ENCODE peak calls at places on chromosomes 1 and 21, in five cellular contexts. One of them, this sample, is unnamed.

GRCh38 chr21:22062472-22063139 is 1064.4 kb downstream of the NCAM2 start:
- DNase-seq in Panc1: no peak
- DNase-seq in CD4-positive, CD25-positive, alpha-beta regulatory T cell: no peak
- DNase-seq in SHP77: no peak
- DNase-seq in stimulated activated CD8-positive, alpha-beta memory T cell treated with anti-CD3 and anti-CD28 coated beads, Interleukin-7, amount 100 ng/mL, for 1 hour: no peak
- DNase-seq in this sample: no peak

GRCh38 chr1:53678046-53678445 is 60.9 kb downstream of the GLIS1 start:
- DNase-seq in Panc1: no peak
- DNase-seq in CD4-positive, CD25-positive, alpha-beta regulatory T cell: no peak
- DNase-seq in SHP77: no peak
- DNase-seq in stimulated activated CD8-positive, alpha-beta memory T cell treated with anti-CD3 and anti-CD28 coated beads, Interleukin-7, amount 100 ng/mL, for 1 hour: no peak
- DNase-seq in this sample: no peak

GRCh38 chr1:180173952-180174351 is 19.3 kb downstream of the QSOX1 start:
- DNase-seq in Panc1: no peak
- DNase-seq in CD4-positive, CD25-positive, alpha-beta regulatory T cell: no peak
- DNase-seq in SHP77: no peak
- DNase-seq in stimulated activated CD8-positive, alpha-beta memory T cell treated with anti-CD3 and anti-CD28 coated beads, Interleukin-7, amount 100 ng/mL, for 1 hour: no peak
- DNase-seq in this sample: no peak

GRCh38 chr1:173043253-173043652 is 7.5 kb downstream of the TNFSF18 start:
- DNase-seq in Panc1: peak
- DNase-seq in CD4-positive, CD25-positive, alpha-beta regulatory T cell: no peak
- DNase-seq in SHP77: no peak
- DNase-seq in stimulated activated CD8-positive, alpha-beta memory T cell treated with anti-CD3 and anti-CD28 coated beads, Interleukin-7, amount 100 ng/mL, for 1 hour: no peak
- DNase-seq in this sample: no peak

GRCh38 chr1:151166506-151166956 is 587 bp downstream of the SCNM1 start:
- DNase-seq in Panc1: no peak
- DNase-seq in CD4-positive, CD25-positive, alpha-beta regulatory T cell: no peak
- DNase-seq in SHP77: peak
- DNase-seq in stimulated activated CD8-positive, alpha-beta memory T cell treated with anti-CD3 and anti-CD28 coated beads, Interleukin-7, amount 100 ng/mL, for 1 hour: no peak
- DNase-seq in this sample: no peak

GRCh38 chr21:39313042-39313456 is 383 bp downstream of the BRWD1 start:
- DNase-seq in Panc1: no peak
- DNase-seq in CD4-positive, CD25-positive, alpha-beta regulatory T cell: no peak
- DNase-seq in SHP77: no peak
- DNase-seq in stimulated activated CD8-positive, alpha-beta memory T cell treated with anti-CD3 and anti-CD28 coated beads, Interleukin-7, amount 100 ng/mL, for 1 hour: no peak
- DNase-seq in this sample: peak

GRCh38 chr1:233443040-233443439 is 115.5 kb downstream of the MAP3K21 start:
- DNase-seq in Panc1: no peak
- DNase-seq in CD4-positive, CD25-positive, alpha-beta regulatory T cell: no peak
- DNase-seq in SHP77: no peak
- DNase-seq in stimulated activated CD8-positive, alpha-beta memory T cell treated with anti-CD3 and anti-CD28 coated beads, Interleukin-7, amount 100 ng/mL, for 1 hour: no peak
- DNase-seq in this sample: no peak

GRCh38 chr1:6785318-6785712 is at the start of gene CAMTA1:
- DNase-seq in Panc1: no peak
- DNase-seq in CD4-positive, CD25-positive, alpha-beta regulatory T cell: no peak
- DNase-seq in SHP77: no peak
- DNase-seq in stimulated activated CD8-positive, alpha-beta memory T cell treated with anti-CD3 and anti-CD28 coated beads, Interleukin-7, amount 100 ng/mL, for 1 hour: no peak
- DNase-seq in this sample: no peak

GRCh38 chr1:12309783-12310742 is 80.2 kb downstream of the VPS13D start:
- DNase-seq in Panc1: no peak
- DNase-seq in CD4-positive, CD25-positive, alpha-beta regulatory T cell: no peak
- DNase-seq in SHP77: no peak
- DNase-seq in stimulated activated CD8-positive, alpha-beta memory T cell treated with anti-CD3 and anti-CD28 coated beads, Interleukin-7, amount 100 ng/mL, for 1 hour: no peak
- DNase-seq in this sample: no peak

GRCh38 chr1:47262787-47263413 is 30.9 kb upstream of the TAL1 start:
- DNase-seq in Panc1: peak
- DNase-seq in CD4-positive, CD25-positive, alpha-beta regulatory T cell: no peak
- DNase-seq in SHP77: peak
- DNase-seq in stimulated activated CD8-positive, alpha-beta memory T cell treated with anti-CD3 and anti-CD28 coated beads, Interleukin-7, amount 100 ng/mL, for 1 hour: no peak
- DNase-seq in this sample: peak

GRCh38 chr1:220810963-220811362 is 24.2 kb downstream of the MTARC1 start:
- DNase-seq in Panc1: no peak
- DNase-seq in CD4-positive, CD25-positive, alpha-beta regulatory T cell: no peak
- DNase-seq in SHP77: no peak
- DNase-seq in stimulated activated CD8-positive, alpha-beta memory T cell treated with anti-CD3 and anti-CD28 coated beads, Interleukin-7, amount 100 ng/mL, for 1 hour: no peak
- DNase-seq in this sample: no peak

GRCh38 chr1:85448358-85448757 is 16.6 kb downstream of the DDAH1 start:
- DNase-seq in Panc1: no peak
- DNase-seq in CD4-positive, CD25-positive, alpha-beta regulatory T cell: no peak
- DNase-seq in SHP77: no peak
- DNase-seq in stimulated activated CD8-positive, alpha-beta memory T cell treated with anti-CD3 and anti-CD28 coated beads, Interleukin-7, amount 100 ng/mL, for 1 hour: no peak
- DNase-seq in this sample: no peak

GRCh38 chr1:245310605-245311531 is 156.1 kb downstream of the KIF26B start:
- DNase-seq in Panc1: no peak
- DNase-seq in CD4-positive, CD25-positive, alpha-beta regulatory T cell: no peak
- DNase-seq in SHP77: no peak
- DNase-seq in stimulated activated CD8-positive, alpha-beta memory T cell treated with anti-CD3 and anti-CD28 coated beads, Interleukin-7, amount 100 ng/mL, for 1 hour: no peak
- DNase-seq in this sample: peak

GRCh38 chr1:46525253-46525983 is 26.0 kb downstream of the KNCN start:
- DNase-seq in Panc1: no peak
- DNase-seq in CD4-positive, CD25-positive, alpha-beta regulatory T cell: no peak
- DNase-seq in SHP77: no peak
- DNase-seq in stimulated activated CD8-positive, alpha-beta memory T cell treated with anti-CD3 and anti-CD28 coated beads, Interleukin-7, amount 100 ng/mL, for 1 hour: no peak
- DNase-seq in this sample: no peak

GRCh38 chr1:54486864-54487263 is 61.2 kb upstream of the ACOT11 start:
- DNase-seq in Panc1: no peak
- DNase-seq in CD4-positive, CD25-positive, alpha-beta regulatory T cell: no peak
- DNase-seq in SHP77: peak
- DNase-seq in stimulated activated CD8-positive, alpha-beta memory T cell treated with anti-CD3 and anti-CD28 coated beads, Interleukin-7, amount 100 ng/mL, for 1 hour: no peak
- DNase-seq in this sample: no peak

GRCh38 chr21:43816611-43817071 is 27.3 kb downstream of the RRP1 start:
- DNase-seq in Panc1: no peak
- DNase-seq in CD4-positive, CD25-positive, alpha-beta regulatory T cell: no peak
- DNase-seq in SHP77: no peak
- DNase-seq in stimulated activated CD8-positive, alpha-beta memory T cell treated with anti-CD3 and anti-CD28 coated beads, Interleukin-7, amount 100 ng/mL, for 1 hour: no peak
- DNase-seq in this sample: no peak

GRCh38 chr1:54570161-54570560 is 22.1 kb downstream of the ACOT11 start:
- DNase-seq in Panc1: no peak
- DNase-seq in CD4-positive, CD25-positive, alpha-beta regulatory T cell: no peak
- DNase-seq in SHP77: no peak
- DNase-seq in stimulated activated CD8-positive, alpha-beta memory T cell treated with anti-CD3 and anti-CD28 coated beads, Interleukin-7, amount 100 ng/mL, for 1 hour: no peak
- DNase-seq in this sample: no peak

GRCh38 chr1:46171351-46171750 is 3.5 kb upstream of the TSPAN1 start:
- DNase-seq in Panc1: no peak
- DNase-seq in CD4-positive, CD25-positive, alpha-beta regulatory T cell: no peak
- DNase-seq in SHP77: no peak
- DNase-seq in stimulated activated CD8-positive, alpha-beta memory T cell treated with anti-CD3 and anti-CD28 coated beads, Interleukin-7, amount 100 ng/mL, for 1 hour: no peak
- DNase-seq in this sample: no peak

GRCh38 chr21:36030581-36031189 is 29.6 kb downstream of the SETD4 start:
- DNase-seq in Panc1: no peak
- DNase-seq in CD4-positive, CD25-positive, alpha-beta regulatory T cell: no peak
- DNase-seq in SHP77: no peak
- DNase-seq in stimulated activated CD8-positive, alpha-beta memory T cell treated with anti-CD3 and anti-CD28 coated beads, Interleukin-7, amount 100 ng/mL, for 1 hour: no peak
- DNase-seq in this sample: peak

GRCh38 chr1:68975534-68975933 is 478.7 kb upstream of the DEPDC1 start:
- DNase-seq in Panc1: no peak
- DNase-seq in CD4-positive, CD25-positive, alpha-beta regulatory T cell: no peak
- DNase-seq in SHP77: no peak
- DNase-seq in stimulated activated CD8-positive, alpha-beta memory T cell treated with anti-CD3 and anti-CD28 coated beads, Interleukin-7, amount 100 ng/mL, for 1 hour: no peak
- DNase-seq in this sample: peak

GRCh38 chr1:30807318-30808066 is 49.9 kb upstream of the LAPTM5 start:
- DNase-seq in Panc1: no peak
- DNase-seq in CD4-positive, CD25-positive, alpha-beta regulatory T cell: no peak
- DNase-seq in SHP77: no peak
- DNase-seq in stimulated activated CD8-positive, alpha-beta memory T cell treated with anti-CD3 and anti-CD28 coated beads, Interleukin-7, amount 100 ng/mL, for 1 hour: no peak
- DNase-seq in this sample: no peak

GRCh38 chr1:223319373-223319772 is 44.6 kb downstream of the SUSD4 start:
- DNase-seq in Panc1: no peak
- DNase-seq in CD4-positive, CD25-positive, alpha-beta regulatory T cell: no peak
- DNase-seq in SHP77: no peak
- DNase-seq in stimulated activated CD8-positive, alpha-beta memory T cell treated with anti-CD3 and anti-CD28 coated beads, Interleukin-7, amount 100 ng/mL, for 1 hour: no peak
- DNase-seq in this sample: no peak

GRCh38 chr1:95716550-95716949 is 482.5 kb downstream of the RWDD3 start:
- DNase-seq in Panc1: no peak
- DNase-seq in CD4-positive, CD25-positive, alpha-beta regulatory T cell: no peak
- DNase-seq in SHP77: peak
- DNase-seq in stimulated activated CD8-positive, alpha-beta memory T cell treated with anti-CD3 and anti-CD28 coated beads, Interleukin-7, amount 100 ng/mL, for 1 hour: no peak
- DNase-seq in this sample: no peak

GRCh38 chr1:2105781-2106524 is 55.7 kb downstream of the PRKCZ start:
- DNase-seq in Panc1: no peak
- DNase-seq in CD4-positive, CD25-positive, alpha-beta regulatory T cell: no peak
- DNase-seq in SHP77: no peak
- DNase-seq in stimulated activated CD8-positive, alpha-beta memory T cell treated with anti-CD3 and anti-CD28 coated beads, Interleukin-7, amount 100 ng/mL, for 1 hour: no peak
- DNase-seq in this sample: no peak

GRCh38 chr1:81670997-81671396 is 129.7 kb upstream of the ADGRL2 start:
- DNase-seq in Panc1: no peak
- DNase-seq in CD4-positive, CD25-positive, alpha-beta regulatory T cell: no peak
- DNase-seq in SHP77: no peak
- DNase-seq in stimulated activated CD8-positive, alpha-beta memory T cell treated with anti-CD3 and anti-CD28 coated beads, Interleukin-7, amount 100 ng/mL, for 1 hour: no peak
- DNase-seq in this sample: no peak

GRCh38 chr1:2255420-2256369 is 27.6 kb downstream of the SKI start:
- DNase-seq in Panc1: peak
- DNase-seq in CD4-positive, CD25-positive, alpha-beta regulatory T cell: peak
- DNase-seq in SHP77: peak
- DNase-seq in stimulated activated CD8-positive, alpha-beta memory T cell treated with anti-CD3 and anti-CD28 coated beads, Interleukin-7, amount 100 ng/mL, for 1 hour: peak
- DNase-seq in this sample: peak

GRCh38 chr1:88595355-88595754 is 88.7 kb upstream of the PKN2 start:
- DNase-seq in Panc1: peak
- DNase-seq in CD4-positive, CD25-positive, alpha-beta regulatory T cell: no peak
- DNase-seq in SHP77: no peak
- DNase-seq in stimulated activated CD8-positive, alpha-beta memory T cell treated with anti-CD3 and anti-CD28 coated beads, Interleukin-7, amount 100 ng/mL, for 1 hour: no peak
- DNase-seq in this sample: peak

GRCh38 chr21:8989883-8990325 is 1531.5 kb upstream of the TPTE start:
- DNase-seq in Panc1: peak
- DNase-seq in CD4-positive, CD25-positive, alpha-beta regulatory T cell: no peak
- DNase-seq in SHP77: peak
- DNase-seq in stimulated activated CD8-positive, alpha-beta memory T cell treated with anti-CD3 and anti-CD28 coated beads, Interleukin-7, amount 100 ng/mL, for 1 hour: no peak
- DNase-seq in this sample: no peak

GRCh38 chr1:40659649-40659947 is 5.9 kb downstream of the RIMS3 start:
- DNase-seq in Panc1: no peak
- DNase-seq in CD4-positive, CD25-positive, alpha-beta regulatory T cell: no peak
- DNase-seq in SHP77: no peak
- DNase-seq in stimulated activated CD8-positive, alpha-beta memory T cell treated with anti-CD3 and anti-CD28 coated beads, Interleukin-7, amount 100 ng/mL, for 1 hour: no peak
- DNase-seq in this sample: no peak

GRCh38 chr1:64956241-64956640 is 10.1 kb downstream of the JAK1 start:
- DNase-seq in Panc1: no peak
- DNase-seq in CD4-positive, CD25-positive, alpha-beta regulatory T cell: no peak
- DNase-seq in SHP77: no peak
- DNase-seq in stimulated activated CD8-positive, alpha-beta memory T cell treated with anti-CD3 and anti-CD28 coated beads, Interleukin-7, amount 100 ng/mL, for 1 hour: no peak
- DNase-seq in this sample: no peak

GRCh38 chr21:26977741-26978140 is 10.9 kb upstream of the ADAMTS5 start:
- DNase-seq in Panc1: no peak
- DNase-seq in CD4-positive, CD25-positive, alpha-beta regulatory T cell: no peak
- DNase-seq in SHP77: no peak
- DNase-seq in stimulated activated CD8-positive, alpha-beta memory T cell treated with anti-CD3 and anti-CD28 coated beads, Interleukin-7, amount 100 ng/mL, for 1 hour: no peak
- DNase-seq in this sample: no peak

This sample was measured in SK-N-DZ.